ENCODE peak calls at places on chromosomes 12 and 14, in five cellular contexts. One of them, this sample, is unnamed.

GRCh38 chr14:75340921-75341320 is 62.3 kb downstream of the FOS start:
- DNase-seq in PC-3: no peak
- DNase-seq in A549: no peak
- DNase-seq in HepG2: no peak
- DNase-seq in lower lobe of right lung: peak
- DNase-seq in this sample: peak

GRCh38 chr12:6752181-6752930 is 585 bp downstream of the MLF2 start:
- DNase-seq in A549: peak
- DNase-seq in HepG2: peak
- DNase-seq in lower lobe of right lung: no peak
- DNase-seq in PC-3: peak
- DNase-seq in this sample: peak

GRCh38 chr14:75427126-75427481 is 718 bp upstream of the JDP2 start:
- DNase-seq in HepG2: no peak
- DNase-seq in lower lobe of right lung: peak
- DNase-seq in A549: no peak
- DNase-seq in PC-3: no peak
- DNase-seq in this sample: no peak

GRCh38 chr14:29528889-29529288 is 398.8 kb downstream of the PRKD1 start:
- DNase-seq in PC-3: no peak
- DNase-seq in HepG2: no peak
- DNase-seq in lower lobe of right lung: no peak
- DNase-seq in A549: no peak
- DNase-seq in this sample: no peak

GRCh38 chr12:104345234-104346066 is 41.9 kb downstream of the EID3 start:
- DNase-seq in PC-3: no peak
- DNase-seq in lower lobe of right lung: no peak
- DNase-seq in A549: no peak
- DNase-seq in HepG2: no peak
- DNase-seq in this sample: no peak

GRCh38 chr14:22752422-22752821 is 14.1 kb upstream of the OXA1L start:
- DNase-seq in PC-3: no peak
- DNase-seq in lower lobe of right lung: no peak
- DNase-seq in HepG2: peak
- DNase-seq in A549: no peak
- DNase-seq in this sample: no peak

GRCh38 chr14:96067985-96068930 is 29.1 kb downstream of the C14orf132 start:
- DNase-seq in A549: no peak
- DNase-seq in lower lobe of right lung: peak
- DNase-seq in HepG2: no peak
- DNase-seq in PC-3: no peak
- DNase-seq in this sample: no peak

GRCh38 chr12:88634008-88634407 is 53.7 kb upstream of the KITLG start:
- DNase-seq in A549: no peak
- DNase-seq in PC-3: no peak
- DNase-seq in HepG2: no peak
- DNase-seq in lower lobe of right lung: no peak
- DNase-seq in this sample: no peak

GRCh38 chr12:56029666-56030293 is 8.9 kb downstream of the IKZF4 start:
- DNase-seq in HepG2: peak
- DNase-seq in lower lobe of right lung: no peak
- DNase-seq in PC-3: peak
- DNase-seq in A549: peak
- DNase-seq in this sample: peak

GRCh38 chr14:56125772-56126411 is 7.7 kb downstream of the PELI2 start:
- DNase-seq in HepG2: no peak
- DNase-seq in lower lobe of right lung: no peak
- DNase-seq in A549: no peak
- DNase-seq in PC-3: no peak
- DNase-seq in this sample: no peak

GRCh38 chr12:91367234-91367849 is 184.7 kb upstream of the DCN start:
- DNase-seq in HepG2: peak
- DNase-seq in A549: peak
- DNase-seq in PC-3: peak
- DNase-seq in lower lobe of right lung: no peak
- DNase-seq in this sample: peak

GRCh38 chr14:74476107-74476506 is 17.0 kb downstream of the NPC2 start:
- DNase-seq in A549: no peak
- DNase-seq in lower lobe of right lung: no peak
- DNase-seq in HepG2: no peak
- DNase-seq in PC-3: no peak
- DNase-seq in this sample: no peak

GRCh38 chr12:68440068-68440581 is 108.0 kb upstream of the MDM1 start:
- DNase-seq in lower lobe of right lung: no peak
- DNase-seq in PC-3: peak
- DNase-seq in HepG2: no peak
- DNase-seq in A549: no peak
- DNase-seq in this sample: peak

GRCh38 chr12:45878630-45879255 is 111.6 kb downstream of the SCAF11 start:
- DNase-seq in A549: no peak
- DNase-seq in HepG2: no peak
- DNase-seq in lower lobe of right lung: no peak
- DNase-seq in PC-3: peak
- DNase-seq in this sample: peak

GRCh38 chr12:80958162-80958561 is 20.4 kb upstream of the LIN7A start:
- DNase-seq in lower lobe of right lung: no peak
- DNase-seq in PC-3: no peak
- DNase-seq in A549: no peak
- DNase-seq in HepG2: peak
- DNase-seq in this sample: no peak

GRCh38 chr12:122891661-122892525 is 4.0 kb downstream of the VPS37B start:
- DNase-seq in lower lobe of right lung: no peak
- DNase-seq in A549: no peak
- DNase-seq in HepG2: no peak
- DNase-seq in PC-3: peak
- DNase-seq in this sample: peak

GRCh38 chr12:52145941-52146821 is 45.6 kb downstream of the KRT80 start:
- DNase-seq in PC-3: no peak
- DNase-seq in lower lobe of right lung: no peak
- DNase-seq in A549: no peak
- DNase-seq in HepG2: no peak
- DNase-seq in this sample: no peak

GRCh38 chr12:77357654-77358053 is 292.3 kb upstream of the E2F7 start:
- DNase-seq in lower lobe of right lung: no peak
- DNase-seq in PC-3: peak
- DNase-seq in HepG2: no peak
- DNase-seq in A549: no peak
- DNase-seq in this sample: no peak

GRCh38 chr12:72271741-72272661 is at the start of gene TRHDE:
- DNase-seq in HepG2: no peak
- DNase-seq in A549: no peak
- DNase-seq in PC-3: peak
- DNase-seq in lower lobe of right lung: peak
- DNase-seq in this sample: peak

GRCh38 chr14:99675381-99675835 is 8.7 kb upstream of the CYP46A1 start:
- DNase-seq in A549: no peak
- DNase-seq in PC-3: no peak
- DNase-seq in lower lobe of right lung: no peak
- DNase-seq in HepG2: no peak
- DNase-seq in this sample: no peak

GRCh38 chr14:92277031-92277430 is 45.9 kb upstream of the SLC24A4 start:
- DNase-seq in lower lobe of right lung: no peak
- DNase-seq in HepG2: no peak
- DNase-seq in A549: no peak
- DNase-seq in PC-3: no peak
- DNase-seq in this sample: no peak

DNA sequence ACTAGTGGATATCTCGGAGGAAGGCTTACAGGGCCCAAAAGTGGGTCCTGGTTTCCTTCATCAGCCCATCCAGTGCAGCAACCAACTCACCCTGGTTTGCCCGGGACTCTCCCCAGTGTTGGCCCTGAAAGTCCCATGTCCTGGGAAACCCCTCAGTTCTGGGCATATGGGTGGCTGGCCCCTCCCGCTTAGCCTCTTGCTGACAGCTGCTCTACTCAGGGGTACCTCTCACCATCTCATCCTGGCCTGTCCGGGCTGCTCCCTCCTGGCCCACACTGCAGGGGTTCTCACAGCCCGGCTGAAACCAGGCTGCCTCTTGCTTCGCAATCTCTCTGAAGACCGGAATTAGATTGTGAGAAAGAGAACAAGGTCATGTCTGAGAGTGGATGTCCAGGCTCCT is 48.9 kb upstream of the SLC24A4 start:
- DNase-seq in lower lobe of right lung: no peak
- DNase-seq in HepG2: no peak
- DNase-seq in A549: no peak
- DNase-seq in PC-3: no peak
- DNase-seq in this sample: no peak
- TF ChIP-seq CTCF in lower lobe of right lung: no peak
- TF ChIP-seq CTCF in HepG2: no peak
- TF ChIP-seq CTCF in A549: no peak
- TF ChIP-seq CTCF in PC-3: no peak
- TF ChIP-seq CTCF in this sample: no peak

GRCh38 chr14:51780741-51781140 is 79.7 kb upstream of the GNG2 start:
- DNase-seq in A549: no peak
- DNase-seq in PC-3: peak
- DNase-seq in HepG2: no peak
- DNase-seq in lower lobe of right lung: no peak
- DNase-seq in this sample: peak

GRCh38 chr14:51782412-51782811 is 78.0 kb upstream of the GNG2 start:
- DNase-seq in HepG2: no peak
- DNase-seq in A549: no peak
- DNase-seq in lower lobe of right lung: no peak
- DNase-seq in PC-3: no peak
- DNase-seq in this sample: no peak

GRCh38 chr14:51781352-51781751 is 79.1 kb upstream of the GNG2 start:
- DNase-seq in lower lobe of right lung: no peak
- DNase-seq in HepG2: no peak
- DNase-seq in PC-3: no peak
- DNase-seq in A549: no peak
- DNase-seq in this sample: no peak

GRCh38 chr14:51783765-51784164 is 76.6 kb upstream of the GNG2 start:
- DNase-seq in PC-3: peak
- DNase-seq in A549: no peak
- DNase-seq in HepG2: no peak
- DNase-seq in lower lobe of right lung: no peak
- DNase-seq in this sample: peak

GRCh38 chr14:51780006-51780692 is 80.3 kb upstream of the GNG2 start:
- DNase-seq in HepG2: peak
- DNase-seq in A549: peak
- DNase-seq in PC-3: peak
- DNase-seq in lower lobe of right lung: peak
- DNase-seq in this sample: peak
- H3K4me3 ChIP-seq in HepG2: no peak
- H3K4me3 ChIP-seq in A549: peak
- H3K4me3 ChIP-seq in PC-3: peak
- H3K4me3 ChIP-seq in lower lobe of right lung: no peak
- H3K4me3 ChIP-seq in this sample: no peak

DNA sequence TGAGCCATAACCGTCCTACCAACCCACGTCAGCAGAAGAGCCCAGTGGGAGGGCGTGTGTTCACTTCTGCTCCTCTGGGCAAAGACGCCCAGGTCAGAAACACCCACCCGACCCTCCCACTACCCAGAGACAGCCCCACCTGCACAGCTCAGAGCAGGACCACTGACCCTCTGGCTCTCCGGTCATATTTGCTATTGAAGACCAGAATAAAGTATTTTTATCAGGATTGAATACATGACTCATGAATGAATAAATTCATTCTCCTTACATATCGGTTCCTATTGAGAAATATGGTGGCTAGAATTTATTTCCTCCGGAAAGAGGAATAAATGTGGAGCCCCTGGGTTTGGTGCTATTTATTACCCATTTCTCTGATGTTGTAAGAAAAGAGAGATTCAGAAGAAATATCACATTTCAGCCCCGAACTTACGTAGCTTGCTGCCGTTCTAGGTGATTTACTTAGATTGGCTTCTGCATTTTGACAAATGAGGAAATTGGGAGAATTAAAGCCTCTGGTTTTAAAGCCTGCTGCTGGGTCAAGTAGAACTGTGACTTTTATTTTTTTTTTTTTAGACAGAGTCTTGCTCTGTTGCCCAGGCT is 36.4 kb upstream of the P2RX7 start:
- DNase-seq in A549: no peak
- DNase-seq in HepG2: no peak
- DNase-seq in PC-3: no peak
- DNase-seq in lower lobe of right lung: no peak
- DNase-seq in this sample: no peak
- TF ChIP-seq CTCF in A549: no peak
- TF ChIP-seq CTCF in HepG2: no peak
- TF ChIP-seq CTCF in PC-3: no peak
- TF ChIP-seq CTCF in lower lobe of right lung: peak
- TF ChIP-seq CTCF in this sample: no peak

GRCh38 chr12:120536064-120536791 is 2.1 kb downstream of the RNF10 start:
- DNase-seq in lower lobe of right lung: no peak
- DNase-seq in A549: no peak
- DNase-seq in PC-3: peak
- DNase-seq in HepG2: peak
- DNase-seq in this sample: no peak
- H3K4me3 ChIP-seq in lower lobe of right lung: peak
- H3K4me3 ChIP-seq in A549: peak
- H3K4me3 ChIP-seq in PC-3: peak
- H3K4me3 ChIP-seq in HepG2: peak
- H3K4me3 ChIP-seq in this sample: peak

DNA sequence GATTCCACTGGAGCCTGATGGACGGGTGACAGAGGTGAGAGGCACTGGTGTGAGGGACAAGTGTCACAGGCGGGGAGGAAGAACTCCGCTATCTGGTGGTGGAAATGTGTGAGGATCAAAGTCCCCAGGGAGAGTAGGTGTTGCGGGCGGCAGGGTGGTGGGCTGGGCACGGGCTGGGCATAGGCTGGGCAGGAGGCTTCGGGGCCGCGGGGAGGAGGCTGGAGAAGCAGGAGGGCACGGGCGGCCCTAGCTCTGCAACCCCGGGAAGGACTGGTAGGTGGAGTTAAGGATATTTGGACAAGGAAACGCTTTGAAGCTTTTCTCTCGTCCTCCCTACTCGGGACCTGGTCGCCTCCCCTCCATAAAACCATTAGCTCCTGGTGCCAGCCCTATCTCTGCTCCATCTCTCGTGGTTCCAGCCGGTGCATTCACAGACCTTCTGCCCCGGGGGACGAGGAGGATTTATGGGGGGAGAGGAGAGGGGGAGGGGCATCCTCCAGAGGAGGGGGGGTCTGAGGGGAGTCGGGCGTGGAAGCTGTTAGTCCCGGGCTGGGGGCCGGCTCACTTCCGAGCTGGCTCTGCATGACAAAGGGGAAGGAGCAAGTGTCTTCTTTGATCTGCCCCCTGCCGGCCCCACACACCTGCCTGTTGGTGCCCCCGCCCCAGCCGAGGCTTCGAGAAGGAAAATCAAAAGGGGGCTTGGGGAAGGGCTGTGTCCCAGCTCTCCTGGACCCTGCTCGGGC is 478 bp downstream of the WNT5B start:
- DNase-seq in PC-3: no peak
- DNase-seq in lower lobe of right lung: no peak
- DNase-seq in HepG2: peak
- DNase-seq in A549: no peak
- DNase-seq in this sample: peak
- TF ChIP-seq CTCF in PC-3: peak
- TF ChIP-seq CTCF in lower lobe of right lung: no peak
- TF ChIP-seq CTCF in HepG2: peak
- TF ChIP-seq CTCF in A549: no peak
- TF ChIP-seq CTCF in this sample: no peak

GRCh38 chr12:75389706-75390105 is 1.2 kb upstream of the GLIPR1L2 start:
- DNase-seq in A549: no peak
- DNase-seq in PC-3: no peak
- DNase-seq in lower lobe of right lung: no peak
- DNase-seq in HepG2: no peak
- DNase-seq in this sample: peak
- H3K4me3 ChIP-seq in A549: peak
- H3K4me3 ChIP-seq in PC-3: peak
- H3K4me3 ChIP-seq in lower lobe of right lung: peak
- H3K4me3 ChIP-seq in HepG2: no peak
- H3K4me3 ChIP-seq in this sample: peak

This sample was measured in fibroblast of mammary gland.